ENCODE peak calls at places on chromosomes 1 and 21, in eight cellular contexts. U is lower leg skin, B is body of pancreas, I is ovary, V is IMR-90, Y is HCT116, O is heart left ventricle, T is uterus. Z is an unnamed sample.

GRCh38 chr1:55702064-55702463 is 486.9 kb upstream of the USP24 start:
- DNase-seq in U (no peak), B (no peak), I (no peak), V (no peak), Y (peak), O (no peak), T (no peak), Z (peak)

GRCh38 chr1:167374014-167374413 is 144.3 kb downstream of the CD247 start:
- DNase-seq in U (peak), B (no peak), I (no peak), V (no peak), Y (no peak), O (no peak), T (no peak), Z (no peak)

GRCh38 chr1:68826861-68827260 is 330.0 kb upstream of the DEPDC1 start:
- DNase-seq in U (no peak), B (no peak), I (no peak), V (no peak), Y (no peak), O (no peak), T (no peak), Z (no peak)

GRCh38 chr1:119808972-119809550 is 2.2 kb downstream of the REG4 start:
- DNase-seq in U (peak), B (peak), I (peak), V (peak), Y (peak), O (peak), T (peak), Z (peak)

GRCh38 chr1:6052543-6053205 is 7.0 kb downstream of the KCNAB2 start:
- DNase-seq in U (peak), B (peak), I (peak), V (peak), Y (no peak), O (peak), T (peak), Z (peak)

GRCh38 chr1:216923601-216924000 is 200.4 kb upstream of the ESRRG start:
- DNase-seq in U (no peak), B (no peak), I (no peak), V (no peak), Y (no peak), O (no peak), T (no peak), Z (no peak)

GRCh38 chr1:203638076-203638475 is 11.4 kb downstream of the ATP2B4 start:
- DNase-seq in U (no peak), B (no peak), I (no peak), V (no peak), Y (no peak), O (no peak), T (no peak), Z (no peak)

GRCh38 chr1:181077576-181078242 is 10.8 kb upstream of the IER5 start:
- DNase-seq in U (no peak), B (no peak), I (no peak), V (peak), Y (no peak), O (no peak), T (no peak), Z (no peak)

GRCh38 chr1:24289937-24290595 is 29.1 kb upstream of the GRHL3 start:
- DNase-seq in U (peak), B (peak), I (peak), V (peak), Y (no peak), O (peak), T (peak), Z (no peak)

GRCh38 chr1:93964096-93964776 is 55.0 kb upstream of the GCLM start:
- DNase-seq in U (no peak), B (no peak), I (no peak), V (no peak), Y (no peak), O (no peak), T (no peak), Z (no peak)

GRCh38 chr1:233523047-233523446 is 90.9 kb upstream of the KCNK1 start:
- DNase-seq in U (no peak), B (no peak), I (no peak), V (no peak), Y (no peak), O (no peak), T (no peak), Z (no peak)

GRCh38 chr1:38867208-38867607 is 5.9 kb downstream of the MYCBP start:
- DNase-seq in U (no peak), B (no peak), I (no peak), V (no peak), Y (no peak), O (no peak), T (no peak), Z (no peak)

GRCh38 chr1:115230281-115230680 is 107.8 kb downstream of the NGF start:
- DNase-seq in U (no peak), B (no peak), I (no peak), V (no peak), Y (no peak), O (no peak), T (no peak), Z (no peak)

GRCh38 chr1:105608713-105609112 is 1447.8 kb upstream of the PRMT6 start:
- DNase-seq in U (no peak), B (no peak), I (no peak), V (no peak), Y (no peak), O (no peak), T (no peak), Z (no peak)

GRCh38 chr1:247452447-247453039 is 5.4 kb downstream of the OR2B11 start:
- DNase-seq in U (no peak), B (no peak), I (no peak), V (no peak), Y (no peak), O (no peak), T (no peak), Z (no peak)

GRCh38 chr1:244904119-244904518 is 39.8 kb upstream of the HNRNPU start:
- DNase-seq in U (no peak), B (no peak), I (no peak), V (no peak), Y (no peak), O (no peak), T (no peak), Z (no peak)

GRCh38 chr1:1434131-1434811 is 1.2 kb upstream of the VWA1 start:
- DNase-seq in U (no peak), B (peak), I (peak), V (no peak), Y (no peak), O (peak), T (peak), Z (no peak)

GRCh38 chr1:244445320-244446181 is 6.2 kb downstream of the ADSS2 start:
- DNase-seq in U (no peak), B (no peak), I (no peak), V (peak), Y (no peak), O (no peak), T (no peak), Z (no peak)

GRCh38 chr1:245684636-245685035 is 529.9 kb downstream of the KIF26B start:
- DNase-seq in U (no peak), B (no peak), I (no peak), V (no peak), Y (no peak), O (no peak), T (no peak), Z (no peak)

GRCh38 chr1:247146671-247147070 is 25.1 kb downstream of the ZNF124 start:
- DNase-seq in U (no peak), B (no peak), I (no peak), V (no peak), Y (no peak), O (no peak), T (no peak), Z (no peak)

GRCh38 chr21:17527240-17527639 is 14.4 kb downstream of the CXADR start:
- DNase-seq in U (no peak), B (no peak), I (no peak), V (peak), Y (no peak), O (no peak), T (no peak), Z (no peak)

GRCh38 chr1:101438359-101438758 is 201.5 kb downstream of the S1PR1 start:
- DNase-seq in U (no peak), B (no peak), I (no peak), V (peak), Y (no peak), O (no peak), T (no peak), Z (no peak)

GRCh38 chr1:37714689-37715088 is 22.4 kb downstream of the CDCA8 start:
- DNase-seq in U (no peak), B (no peak), I (no peak), V (no peak), Y (no peak), O (no peak), T (no peak), Z (no peak)

GRCh38 chr1:5622412-5622811 is 369.8 kb downstream of the NPHP4 start:
- DNase-seq in U (peak), B (no peak), I (no peak), V (no peak), Y (no peak), O (no peak), T (no peak), Z (no peak)

GRCh38 chr1:152983743-152984142 is at the start of gene SPRR1A:
- DNase-seq in U (no peak), B (no peak), I (no peak), V (no peak), Y (no peak), O (no peak), T (no peak), Z (no peak)

GRCh38 chr1:54850737-54851136 is 36.3 kb downstream of the DHCR24 start:
- DNase-seq in U (peak), B (no peak), I (no peak), V (peak), Y (no peak), O (no peak), T (no peak), Z (no peak)

GRCh38 chr1:81044708-81045107 is 756.0 kb upstream of the ADGRL2 start:
- DNase-seq in U (no peak), B (no peak), I (no peak), V (peak), Y (no peak), O (no peak), T (no peak), Z (no peak)

GRCh38 chr1:13764933-13765332 is 64.9 kb downstream of the PRDM2 start:
- DNase-seq in U (no peak), B (no peak), I (no peak), V (no peak), Y (no peak), O (no peak), T (no peak), Z (peak)

GRCh38 chr1:8571200-8571984 is 246.0 kb downstream of the RERE start:
- DNase-seq in U (no peak), B (peak), I (no peak), V (peak), Y (no peak), O (no peak), T (no peak), Z (peak)

GRCh38 chr1:116755681-116756080 is 1.5 kb downstream of the CD2 start:
- DNase-seq in U (no peak), B (no peak), I (no peak), V (no peak), Y (no peak), O (no peak), T (no peak), Z (no peak)

GRCh38 chr1:40393173-40393572 is 19.6 kb downstream of the SMAP2 start:
- DNase-seq in U (no peak), B (no peak), I (no peak), V (no peak), Y (no peak), O (no peak), T (no peak), Z (no peak)
- TF ChIP-seq POLR2A in U (no peak), B (peak), I (no peak), V (no peak), Y (no peak), O (no peak), T (no peak), Z (no peak)

GRCh38 chr1:32357619-32358018 is 4.7 kb downstream of the FAM229A start:
- DNase-seq in U (no peak), B (no peak), I (no peak), V (no peak), Y (no peak), O (no peak), T (no peak), Z (no peak)

GRCh38 chr1:32358435-32358834 is 3.9 kb downstream of the FAM229A start:
- DNase-seq in U (no peak), B (no peak), I (no peak), V (no peak), Y (no peak), O (no peak), T (no peak), Z (no peak)

GRCh38 chr1:32353431-32353830 is 8.9 kb downstream of the FAM229A start:
- DNase-seq in U (no peak), B (no peak), I (peak), V (no peak), Y (no peak), O (no peak), T (peak), Z (no peak)

GRCh38 chr1:32353886-32354570 is 8.3 kb downstream of the FAM229A start:
- DNase-seq in U (no peak), B (no peak), I (peak), V (peak), Y (no peak), O (peak), T (peak), Z (no peak)

GRCh38 chr1:32356478-32356877 is 5.8 kb downstream of the FAM229A start:
- DNase-seq in U (no peak), B (no peak), I (no peak), V (no peak), Y (no peak), O (no peak), T (no peak), Z (no peak)
- TF ChIP-seq POLR2A in U (no peak), B (no peak), I (no peak), V (no peak), Y (no peak), O (no peak), T (no peak), Z (no peak)

DNA sequence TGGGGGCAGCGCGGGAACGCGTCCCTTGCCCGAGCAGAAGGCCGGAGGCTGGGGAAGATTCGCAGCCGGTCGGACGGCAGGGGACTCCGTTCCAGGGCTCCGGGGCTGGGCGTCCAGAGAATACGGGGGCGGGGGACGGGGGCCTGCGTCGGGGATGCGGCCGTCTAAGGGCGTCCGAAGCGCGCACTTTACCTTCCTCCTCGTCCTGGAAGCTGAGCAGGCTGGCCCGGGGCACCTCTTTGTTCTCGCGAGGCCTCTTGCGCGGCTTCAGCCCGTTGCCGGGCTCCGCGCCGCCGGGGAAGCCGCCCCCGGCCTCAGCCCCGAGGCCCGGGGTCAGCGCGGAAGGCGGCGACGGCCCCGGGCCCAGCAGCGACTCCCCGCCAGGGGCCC is 426 bp downstream of the PAXBP1 start:
- DNase-seq in U (peak), B (peak), I (peak), V (peak), Y (no peak), O (peak), T (peak), Z (no peak)
- TF ChIP-seq POLR2A in U (no peak), B (no peak), I (no peak), V (no peak), Y (no peak), O (no peak), T (no peak), Z (no peak)

GRCh38 chr1:210025870-210026269 is 87.9 kb downstream of the SYT14 start:
- DNase-seq in U (no peak), B (no peak), I (no peak), V (no peak), Y (no peak), O (no peak), T (no peak), Z (no peak)
- TF ChIP-seq POLR2A in U (no peak), B (no peak), I (no peak), V (no peak), Y (no peak), O (no peak), T (no peak), Z (no peak)

GRCh38 chr1:56798053-56798471 is 21.1 kb downstream of the FYB2 start:
- DNase-seq in U (no peak), B (no peak), I (no peak), V (peak), Y (no peak), O (no peak), T (no peak), Z (no peak)
- TF ChIP-seq POLR2A in U (no peak), B (no peak), I (no peak), V (no peak), Y (no peak), O (no peak), T (no peak), Z (no peak)